ENCODE peak calls at places on chromosomes 2 and 18, in four cellular contexts. T is trophoblast cell, O is mesenchymal stem cell, X is neuronal stem cell. B is an unnamed sample.

GRCh38 chr18:75070625-75071483 is 138.1 kb downstream of the PTGR3 start:
- DNase-seq in O (peak; percentile 75), X (no peak), T (peak; percentile 63), B (peak; percentile 55)

GRCh38 chr2:7004641-7005040 is 87.4 kb downstream of the RNF144A start:
- DNase-seq in O (no peak), T (no peak), X (no peak), B (no peak)

GRCh38 chr18:10140461-10140911 is 226.7 kb downstream of the VAPA start:
- DNase-seq in X (no peak), O (peak; percentile 88), T (peak; percentile 60), B (no peak)

GRCh38 chr2:16623046-16623445 is 42.6 kb downstream of the CYRIA start:
- DNase-seq in X (no peak), O (peak; percentile 94), T (peak; percentile 98), B (no peak)

GRCh38 chr2:37543967-37544366 is 127.5 kb downstream of the CDC42EP3 start:
- DNase-seq in O (no peak), T (no peak), X (no peak), B (no peak)

GRCh38 chr2:10048501-10049171 is 5.3 kb downstream of the KLF11 start:
- DNase-seq in O (peak; percentile 65), X (no peak), T (peak; percentile 67), B (peak; percentile 43)

GRCh38 chr18:46528037-46528436 is 129.0 kb downstream of the LOXHD1 start:
- DNase-seq in X (no peak), O (no peak), T (no peak), B (no peak)

GRCh38 chr2:88880441-88880953 is 189.0 kb downstream of the RPIA start:
- DNase-seq in X (peak; percentile 57), O (peak; percentile 40), T (peak; percentile 81), B (peak; percentile 63)

GRCh38 chr2:207619764-207620203 is 5.4 kb downstream of the METTL21A start:
- DNase-seq in T (no peak), X (no peak), O (peak; percentile 20), B (no peak)

GRCh38 chr2:11787991-11788390 is 41.6 kb downstream of the LPIN1 start:
- DNase-seq in T (no peak), O (no peak), X (no peak), B (no peak)

GRCh38 chr2:16168506-16169264 is 228.3 kb downstream of the MYCN start:
- DNase-seq in X (peak; percentile 83), O (no peak), T (peak; percentile 92), B (peak; percentile 42)

GRCh38 chr18:46035701-46036680 is 36.1 kb downstream of the PSTPIP2 start:
- DNase-seq in X (no peak), T (no peak), O (no peak), B (no peak)

GRCh38 chr2:61855178-61855523 is 1.3 kb upstream of the FAM161A start:
- DNase-seq in O (no peak), T (peak; percentile 17), X (no peak), B (peak; percentile 68)

GRCh38 chr2:67240507-67240906 is 156.6 kb upstream of the ETAA1 start:
- DNase-seq in O (no peak), T (no peak), X (no peak), B (no peak)

GRCh38 chr2:137964066-137964858 is at the start of gene HNMT:
- DNase-seq in O (peak; percentile 92), T (peak; percentile 76), X (peak; percentile 33), B (peak; percentile 90)

GRCh38 chr18:69948919-69949537 is 1.4 kb upstream of the CD226 start:
- DNase-seq in T (peak; percentile 74), X (no peak), O (no peak), B (peak; percentile 15)

GRCh38 chr2:118696786-118697465 is 150.5 kb downstream of the EN1 start:
- DNase-seq in T (no peak), O (no peak), X (no peak), B (peak; percentile 27)

GRCh38 chr18:24022141-24022540 is 7.6 kb downstream of the TTC39C start:
- DNase-seq in O (peak; percentile 28), X (no peak), T (no peak), B (no peak)

GRCh38 chr18:2655954-2656236 is 369 bp downstream of the SMCHD1 start:
- DNase-seq in T (no peak), X (no peak), O (no peak), B (peak; percentile 75)

GRCh38 chr2:129732630-129733026 is 246.8 kb upstream of the RAB6C start:
- DNase-seq in O (no peak), X (no peak), T (no peak), B (no peak)

GRCh38 chr18:24364177-24364576 is 33.4 kb downstream of the OSBPL1A start:
- DNase-seq in T (peak; percentile 27), O (no peak), X (no peak), B (peak; percentile 46)

GRCh38 chr2:73894877-73895276 is 2.1 kb downstream of the ACTG2 start:
- DNase-seq in O (no peak), X (no peak), T (no peak), B (no peak)

GRCh38 chr18:29962579-29962978 is 1080.0 kb downstream of the DSC3 start:
- DNase-seq in T (peak; percentile 45), O (no peak), X (no peak), B (peak; percentile 30)

GRCh38 chr2:23380562-23381065 is 4.4 kb upstream of the KLHL29 start:
- DNase-seq in X (no peak), T (no peak), O (peak; percentile 22), B (peak; percentile 42)

GRCh38 chr2:189951791-189952535 is 110.6 kb downstream of the MSTN start:
- DNase-seq in O (no peak), T (no peak), X (no peak), B (no peak)
- H3K4me2 ChIP-seq in O (no peak overlapping the region), T (no peak overlapping the region), X (no peak overlapping the region), B (no peak overlapping the region)

GRCh38 chr2:42107249-42108042 is 59.6 kb downstream of the PKDCC start:
- DNase-seq in T (peak; percentile 48), O (no peak), X (no peak), B (no peak)

GRCh38 chr2:42106257-42106816 is 58.5 kb downstream of the PKDCC start:
- DNase-seq in X (no peak), T (no peak), O (no peak), B (no peak)

GRCh38 chr2:42104621-42105020 is 56.8 kb downstream of the PKDCC start:
- DNase-seq in X (no peak), T (no peak), O (no peak), B (no peak)

GRCh38 chr2:42103829-42104228 is 56.0 kb downstream of the PKDCC start:
- DNase-seq in T (peak; percentile 73), X (no peak), O (no peak), B (peak; percentile 64)

GRCh38 chr2:42105330-42106256 is 57.8 kb downstream of the PKDCC start:
- DNase-seq in T (no peak), X (no peak), O (no peak), B (no peak)
- H3K23ac ChIP-seq in T (no peak overlapping the region), X (no peak overlapping the region), O (no peak overlapping the region), B (no peak overlapping the region)

GRCh38 chr2:240557101-240557751 is 562 bp downstream of the ANKMY1 start:
- DNase-seq in T (peak; percentile 16), O (no peak), X (no peak), B (no peak)
- H3K4me3 ChIP-seq in T (no peak overlapping the region), O (peak overlapping the region; percentile 54), X (no peak overlapping the region), B (no peak overlapping the region)

DNA sequence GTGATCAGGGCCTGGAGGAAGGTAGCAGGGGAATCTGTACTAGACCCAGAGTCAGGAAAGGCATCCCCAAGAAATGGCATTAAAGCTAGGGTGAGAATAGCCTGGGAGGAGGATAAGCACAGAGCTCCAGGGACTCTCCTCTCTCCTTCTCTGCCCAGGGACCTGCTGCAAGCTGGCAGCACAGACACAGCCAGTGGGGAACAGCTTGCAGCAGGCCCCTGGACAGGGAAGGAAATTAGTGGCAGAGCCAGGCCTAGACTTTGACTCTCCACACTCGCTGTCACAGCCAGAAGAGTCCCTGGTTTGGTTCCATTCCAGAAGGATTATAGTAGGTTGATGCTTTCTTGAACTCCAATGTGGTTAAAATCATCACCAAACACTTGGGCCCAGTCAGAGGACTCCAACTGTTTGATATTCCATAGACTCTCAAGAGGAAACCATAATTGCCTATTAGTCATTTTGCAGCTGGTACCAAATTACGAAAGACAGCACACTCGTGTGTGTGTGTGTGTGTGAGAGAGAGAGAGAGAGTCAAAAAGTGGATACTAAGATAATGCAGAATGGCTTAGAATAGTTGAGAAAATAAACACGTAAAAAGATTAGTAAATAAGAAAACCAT is 95.5 kb upstream of the ATP8B1 start:
- DNase-seq in T (peak; percentile 16), X (no peak), O (peak; percentile 83), B (no peak)
- H3K4me2 ChIP-seq in T (no peak overlapping the region), X (no peak overlapping the region), O (no peak overlapping the region), B (no peak overlapping the region)

DNA sequence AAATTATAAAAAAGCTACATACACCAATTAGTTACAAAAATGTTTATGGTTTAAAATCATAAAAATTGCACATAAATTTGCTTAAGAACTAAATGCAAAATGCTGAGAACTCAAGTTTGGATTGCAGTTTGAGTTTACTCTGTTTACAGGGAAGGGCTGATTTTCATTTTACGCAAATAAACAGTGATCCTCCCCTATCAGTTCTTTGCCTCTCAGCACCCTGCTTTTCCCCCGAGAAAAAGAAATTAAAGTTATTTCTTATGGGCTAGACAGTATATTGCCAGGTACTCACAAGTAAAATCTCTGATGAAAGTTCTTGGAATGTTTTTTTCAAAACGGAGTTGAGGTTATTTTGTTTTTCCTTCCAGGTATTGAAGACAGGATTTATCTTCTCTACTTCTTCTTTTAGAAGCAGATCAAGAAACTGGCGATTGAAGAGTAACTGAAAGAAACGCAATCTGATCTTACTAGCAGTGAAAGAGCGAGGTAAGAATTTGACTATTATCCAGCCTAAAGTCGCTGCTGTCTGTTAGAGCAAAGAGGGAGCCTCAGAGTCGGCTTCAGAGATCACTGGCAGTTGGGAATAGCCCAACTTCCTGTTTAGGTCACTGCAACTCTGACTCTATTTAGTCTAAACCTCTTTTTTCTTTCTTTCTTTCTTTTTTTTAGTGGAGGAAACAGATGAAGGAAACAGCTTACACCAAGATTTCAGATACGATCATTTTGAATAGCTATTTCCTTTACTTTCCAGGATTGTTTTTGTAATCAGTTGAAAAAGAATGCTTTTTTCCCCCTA is at the start of gene TFPI:
- DNase-seq in O (peak; percentile 82), X (no peak), T (peak; percentile 43), B (peak; percentile 66)
- H3K23ac ChIP-seq in O (no peak within 1 kb of the TSS), X (no peak within 1 kb of the TSS), T (no peak within 1 kb of the TSS), B (no peak within 1 kb of the TSS)

DNA sequence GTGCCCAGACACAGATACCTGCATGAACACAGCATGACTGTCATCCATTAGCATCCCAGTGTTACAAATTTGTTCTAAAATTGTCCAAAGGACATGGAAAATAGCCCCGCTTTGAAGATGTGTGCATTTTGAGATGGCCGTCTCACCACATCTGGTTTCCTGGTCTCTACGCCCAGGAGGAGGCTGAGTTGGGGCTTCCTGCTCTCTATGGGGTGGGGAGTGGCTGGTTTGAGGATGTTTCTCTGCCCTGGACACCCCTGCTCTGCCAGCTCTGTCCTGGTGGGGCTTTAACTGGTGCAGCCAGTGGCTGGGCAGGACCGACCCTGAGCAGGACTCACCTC is 74.6 kb upstream of the SMAD7 start:
- DNase-seq in O (no peak), T (no peak), X (no peak), B (no peak)
- H3K4me3 ChIP-seq in O (no peak overlapping the region), T (no peak overlapping the region), X (no peak overlapping the region), B (no peak overlapping the region)

DNA sequence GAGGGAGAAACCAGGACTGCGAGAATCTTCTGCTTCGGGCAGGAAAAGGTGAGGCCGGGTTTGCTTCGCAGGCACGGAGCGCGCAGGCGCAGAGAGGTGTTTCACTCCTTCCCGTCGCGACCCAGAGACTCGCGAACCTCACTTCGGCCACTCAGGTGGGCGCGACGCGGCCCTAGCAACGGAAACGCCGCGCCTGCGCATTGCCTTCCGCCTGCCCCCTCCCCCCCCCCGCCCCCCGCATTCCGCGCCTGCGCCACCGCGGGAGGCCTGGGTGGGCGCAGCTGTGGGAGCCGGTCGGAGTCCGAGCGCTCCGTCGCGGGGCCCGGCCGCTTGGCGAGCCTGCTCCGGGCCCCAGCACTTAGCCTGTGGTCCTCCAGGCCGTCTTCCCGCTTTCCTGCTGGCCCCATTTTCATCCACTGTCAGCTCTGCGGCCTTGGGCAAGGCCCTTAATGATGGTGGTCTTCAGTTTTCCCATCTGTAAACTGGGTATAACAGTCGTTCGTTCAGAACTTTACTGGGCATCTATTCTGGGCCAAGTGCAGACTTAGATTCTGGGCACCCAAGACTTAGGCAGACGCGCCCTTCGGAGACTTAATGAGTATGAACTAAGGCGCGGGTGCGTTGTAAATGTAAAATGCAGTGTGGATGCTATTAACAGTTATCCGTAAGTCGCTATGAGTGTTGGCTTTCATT is 62.1 kb upstream of the ACKR3 start:
- DNase-seq in T (peak; percentile 45), X (no peak), O (no peak), B (peak; percentile 63)
- H3K4me2 ChIP-seq in T (peak overlapping the region; percentile 41), X (no peak overlapping the region), O (no peak overlapping the region), B (peak overlapping the region; percentile 11)

B was measured in mesendoderm.